ENCODE peak calls at places on chromosomes 4 and X, in eight cellular contexts. D is stomach, P is GM12891, I is K562, A is sigmoid colon, O is upper lobe of left lung, L is GM23338, K is HepG2. X is an unnamed sample.

GRCh38 chrX:66408507-66408906 is 230.4 kb downstream of the EDA2R start:
- DNase-seq in D (no peak), P (no peak), I (peak; percentile 5), A (no peak), O (no peak), L (no peak), K (no peak), X (no peak)

GRCh38 chr4:4758708-4759107 is 100.8 kb upstream of the MSX1 start:
- DNase-seq in D (no peak), P (peak; percentile 41), I (no peak), A (no peak), O (no peak), L (no peak), K (no peak), X (peak; percentile 52)

GRCh38 chr4:80263541-80264351 is 2.7 kb upstream of the FGF5 start:
- DNase-seq in D (no peak), P (no peak), I (no peak), A (no peak), O (no peak), L (peak; percentile 71), K (no peak), X (no peak)

GRCh38 chr4:16196482-16197393 is 29.5 kb downstream of the TAPT1 start:
- DNase-seq in D (no peak), P (no peak), I (no peak), A (no peak), O (no peak), L (peak; percentile 91), K (peak; percentile 4), X (no peak)

GRCh38 chr4:74934016-74934821 is 1.3 kb downstream of the PARM1 start:
- DNase-seq in D (peak; percentile 45), P (no peak), I (no peak), A (no peak), O (peak; percentile 74), L (peak; percentile 74), K (no peak), X (peak; percentile 29)

GRCh38 chrX:138128025-138128671 is 562.2 kb downstream of the ZIC3 start:
- DNase-seq in D (no peak), P (no peak), I (peak; percentile 25), A (no peak), O (no peak), L (peak; percentile 55), K (peak; percentile 2), X (peak; percentile 1)

GRCh38 chr4:56843421-56843899 is 22.0 kb upstream of the SPINK2 start:
- DNase-seq in D (no peak), P (no peak), I (peak; percentile 36), A (no peak), O (no peak), L (peak; percentile 65), K (no peak), X (no peak)

GRCh38 chr4:167031534-167032156 is 202.6 kb downstream of the SPOCK3 start:
- DNase-seq in D (no peak), P (no peak), I (no peak), A (no peak), O (no peak), L (no peak), K (no peak), X (no peak)

GRCh38 chrX:129572422-129572821 is 32.4 kb downstream of the OCRL start:
- DNase-seq in D (no peak), P (no peak), I (no peak), A (no peak), O (no peak), L (no peak), K (no peak), X (no peak)

GRCh38 chr4:145530189-145530588 is 48.5 kb downstream of the SMAD1 start:
- DNase-seq in D (no peak), P (no peak), I (no peak), A (no peak), O (no peak), L (no peak), K (no peak), X (no peak)

GRCh38 chr4:41611881-41612871 is 74.2 kb downstream of the LIMCH1 start:
- DNase-seq in D (peak; percentile 42), P (no peak), I (no peak), A (peak; percentile 79), O (peak; percentile 41), L (peak; percentile 68), K (no peak), X (no peak)

GRCh38 chr4:55125087-55125721 is at the start of gene KDR:
- DNase-seq in D (peak; percentile 46), P (no peak), I (peak; percentile 13), A (no peak), O (peak; percentile 29), L (peak; percentile 90), K (no peak), X (no peak)

GRCh38 chrX:85136409-85136808 is 107.2 kb downstream of the SATL1 start:
- DNase-seq in D (no peak), P (no peak), I (no peak), A (no peak), O (no peak), L (no peak), K (no peak), X (no peak)

GRCh38 chr4:4524364-4524763 is 17.5 kb downstream of the STX18 start:
- DNase-seq in D (no peak), P (peak; percentile 35), I (no peak), A (no peak), O (no peak), L (peak; percentile 77), K (no peak), X (peak; percentile 31)

GRCh38 chrX:136868283-136869055 is 12.1 kb downstream of the RBMX start:
- DNase-seq in D (no peak), P (no peak), I (no peak), A (no peak), O (no peak), L (no peak), K (no peak), X (no peak)

GRCh38 chr4:16205298-16206164 is 20.7 kb downstream of the TAPT1 start:
- DNase-seq in D (no peak), P (no peak), I (peak; percentile 25), A (no peak), O (no peak), L (peak; percentile 79), K (peak; percentile 31), X (no peak)

GRCh38 chr4:23333946-23334878 is 555.6 kb downstream of the PPARGC1A start:
- DNase-seq in D (no peak), P (no peak), I (peak; percentile 16), A (no peak), O (peak; percentile 48), L (peak; percentile 85), K (no peak), X (no peak)

GRCh38 chr4:142480244-142480643 is 365.9 kb downstream of the INPP4B start:
- DNase-seq in D (no peak), P (no peak), I (no peak), A (no peak), O (no peak), L (no peak), K (no peak), X (no peak)

GRCh38 chrX:71870337-71871098 is 40.1 kb upstream of the NHSL2 start:
- DNase-seq in D (no peak), P (no peak), I (no peak), A (no peak), O (no peak), L (peak; percentile 66), K (peak; percentile 27), X (no peak)

GRCh38 chrX:47843363-47843762 is 6.7 kb downstream of the ZNF81 start:
- DNase-seq in D (no peak), P (no peak), I (no peak), A (no peak), O (no peak), L (no peak), K (no peak), X (no peak)

GRCh38 chr4:103996059-103996458 is 276.3 kb upstream of the TACR3 start:
- DNase-seq in D (no peak), P (no peak), I (no peak), A (no peak), O (no peak), L (peak; percentile 40), K (no peak), X (no peak)
- TF ChIP-seq POLR2AphosphoS5 in D (no peak), P (no peak), I (no peak), A (no peak), O (no peak), L (no peak), K (no peak), X (no peak)

DNA sequence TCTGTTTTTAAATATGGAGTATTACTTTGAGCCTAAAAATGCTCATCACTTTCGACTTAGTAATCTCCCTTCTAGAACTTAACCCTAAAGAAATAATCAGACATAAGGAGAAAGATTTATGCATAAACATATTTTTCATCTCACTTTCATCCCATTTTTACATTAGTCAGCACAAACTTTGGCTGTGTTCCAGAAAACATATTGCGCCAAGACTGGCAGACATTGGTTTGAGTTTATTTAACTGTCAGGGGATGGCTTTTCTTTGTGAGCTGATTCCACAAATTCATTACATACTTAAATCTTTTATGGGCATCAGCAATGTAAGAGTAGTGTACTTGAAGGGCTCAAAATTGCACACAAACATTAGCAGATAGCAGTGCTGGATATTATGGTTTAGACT is 23.7 kb downstream of the MAOA start:
- DNase-seq in D (no peak), P (no peak), I (no peak), A (no peak), O (no peak), L (no peak), K (no peak), X (no peak)
- TF ChIP-seq POLR2AphosphoS5 in D (no peak), P (no peak), I (no peak), A (no peak), O (no peak), L (no peak), K (no peak), X (no peak)

DNA sequence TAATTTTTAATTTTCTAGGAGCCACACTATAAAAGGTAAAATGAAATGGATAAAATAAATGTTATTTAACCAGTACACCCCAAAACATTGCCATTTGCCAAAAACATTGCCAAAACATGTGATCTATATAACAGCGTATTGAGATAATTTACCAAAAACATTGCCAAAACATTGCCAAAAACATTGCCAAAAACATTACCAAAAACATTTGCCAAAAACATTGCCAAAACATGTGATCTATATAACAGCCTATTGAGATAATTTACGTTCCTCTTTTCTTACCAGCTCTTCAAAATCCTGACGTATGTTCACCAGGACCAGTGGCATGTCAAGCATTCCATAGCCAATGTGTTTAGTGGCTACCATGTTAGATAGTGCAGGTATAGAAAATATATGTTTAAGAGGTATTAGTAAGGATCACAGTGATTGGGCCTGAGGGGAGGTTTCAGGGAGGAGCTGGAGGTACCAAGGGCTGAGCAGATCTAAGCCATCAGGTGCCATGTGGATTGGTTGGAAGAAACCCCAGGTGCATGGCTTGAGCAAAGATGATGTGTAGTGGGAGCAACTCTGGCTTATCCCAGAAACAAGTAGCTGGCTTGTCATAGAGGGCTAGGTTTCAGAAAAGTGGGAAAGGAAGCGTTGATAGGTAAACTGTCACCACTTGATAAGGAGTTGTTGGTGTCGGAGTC is 42.6 kb downstream of the RAPGEF2 start:
- DNase-seq in D (no peak), P (no peak), I (peak; percentile 57), A (no peak), O (no peak), L (no peak), K (no peak), X (no peak)
- TF ChIP-seq POLR2AphosphoS5 in D (no peak), P (no peak), I (no peak), A (no peak), O (no peak), L (no peak), K (no peak), X (no peak)

DNA sequence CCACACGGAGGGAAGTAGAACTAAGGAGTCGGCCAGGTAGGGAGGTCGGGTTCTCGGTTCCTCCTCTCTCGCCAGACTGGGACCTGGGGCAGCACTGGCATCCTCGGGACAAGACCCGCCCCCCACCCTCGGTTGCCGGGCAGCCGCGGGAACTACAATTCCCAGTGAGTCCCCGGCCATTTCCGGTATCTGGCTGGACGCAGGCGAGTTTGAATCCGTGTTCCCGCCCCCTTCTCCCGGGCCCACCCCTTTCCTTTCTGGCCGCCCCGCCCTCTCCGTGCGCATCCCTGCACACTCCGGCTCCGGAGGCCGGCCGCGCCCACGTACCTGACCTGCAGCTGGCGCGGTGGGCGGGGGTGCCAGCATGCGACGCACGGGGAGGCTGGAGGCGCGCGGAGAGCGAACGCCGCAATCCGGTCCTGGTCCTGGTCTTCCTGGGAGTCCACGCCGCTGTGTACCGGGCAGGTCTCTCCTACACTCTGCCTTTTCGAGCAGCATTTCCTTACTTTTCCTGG is 10.2 kb upstream of the DLG3 start:
- DNase-seq in D (peak; percentile 87), P (peak; percentile 54), I (peak; percentile 91), A (peak; percentile 92), O (peak; percentile 88), L (peak; percentile 90), K (peak; percentile 73), X (peak; percentile 64)
- TF ChIP-seq POLR2AphosphoS5 in D (no peak), P (no peak), I (no peak), A (peak; percentile 71), O (peak; percentile 61), L (peak; percentile 72), K (no peak), X (no peak)